ENCODE peak calls at places on chromosome X, in five cellular contexts. S is HCT116, G is K562, W is A549, O is GM12878. Z is an unnamed sample.

GRCh38 chrX:43969504-43970501 is 3.4 kb downstream of the NDP start:
- DNase-seq in S (no peak), G (no peak), W (peak; percentile 2), O (no peak), Z (no peak)

GRCh38 chrX:102651968-102652744 is 873 bp downstream of the GPRASP1 start:
- DNase-seq in S (no peak), G (no peak), W (peak; percentile 30), O (no peak), Z (no peak)

GRCh38 chrX:44898411-44899221 is 25.6 kb downstream of the KDM6A start:
- DNase-seq in S (no peak), G (no peak), W (no peak), O (no peak), Z (no peak)

GRCh38 chrX:52574416-52575275 is 57.8 kb upstream of the XAGE1B start:
- DNase-seq in S (peak; percentile 22), G (peak; percentile 34), W (peak; percentile 76), O (peak; percentile 2), Z (peak; percentile 18)

GRCh38 chrX:46257451-46257879 is 287.8 kb downstream of the ZNF674 start:
- DNase-seq in S (no peak), G (no peak), W (no peak), O (no peak), Z (no peak)

GRCh38 chrX:49309401-49309981 is 6.0 kb downstream of the GAGE10 start:
- DNase-seq in S (no peak), G (no peak), W (no peak), O (no peak), Z (no peak)

GRCh38 chrX:17725176-17725575 is 12.1 kb upstream of the SCML1 start:
- DNase-seq in S (no peak), G (no peak), W (no peak), O (no peak), Z (no peak)

GRCh38 chrX:141733371-141733770 is 34.8 kb upstream of the SPANXD start:
- DNase-seq in S (no peak), G (no peak), W (no peak), O (no peak), Z (no peak)

GRCh38 chrX:132119283-132119682 is 8.5 kb downstream of the FRMD7 start:
- DNase-seq in S (no peak), G (no peak), W (no peak), O (no peak), Z (no peak)

GRCh38 chrX:134570509-134570846 is 87.8 kb downstream of the PLAC1 start:
- DNase-seq in S (no peak), G (no peak), W (no peak), O (no peak), Z (no peak)

GRCh38 chrX:107207089-107207488 is 678 bp downstream of the DNAAF6 start:
- DNase-seq in S (no peak), G (no peak), W (no peak), O (no peak), Z (no peak)

GRCh38 chrX:120732879-120733278 is 103.0 kb upstream of the C1GALT1C1 start:
- DNase-seq in S (no peak), G (no peak), W (no peak), O (no peak), Z (no peak)

GRCh38 chrX:108167211-108167872 is 75.8 kb downstream of the ATG4A start:
- DNase-seq in S (peak; percentile 23), G (no peak), W (peak; percentile 63), O (no peak), Z (no peak)

GRCh38 chrX:11380187-11380586 is 87.0 kb downstream of the AMELX start:
- DNase-seq in S (no peak), G (no peak), W (no peak), O (no peak), Z (no peak)

GRCh38 chrX:153573999-153574398 is 24.9 kb downstream of the CCNQ start:
- DNase-seq in S (no peak), G (peak; percentile 22), W (peak; percentile 27), O (no peak), Z (no peak)
- TF ChIP-seq REST in S (no peak), G (no peak), W (no peak), O (no peak), Z (no peak)

DNA sequence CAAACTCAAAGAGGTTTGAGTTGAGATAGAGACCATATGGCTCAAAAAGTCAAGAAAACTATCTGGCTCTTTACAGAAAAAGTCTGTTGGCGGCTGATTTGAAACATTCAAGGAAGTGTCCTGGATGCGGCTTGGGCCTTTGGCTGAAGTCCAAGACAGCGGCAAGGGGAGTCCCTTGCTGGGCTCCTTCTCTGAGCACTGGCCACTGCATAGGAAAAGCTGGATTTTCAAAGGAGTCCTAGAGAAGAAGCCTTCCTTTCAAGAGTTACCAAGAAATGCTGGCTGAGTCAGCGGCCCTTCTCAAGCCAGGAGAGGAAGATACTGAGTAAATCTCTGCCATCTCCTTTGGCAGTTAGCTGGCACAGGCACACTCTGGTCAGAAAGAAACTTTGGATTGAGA is 12.1 kb downstream of the APLN start:
- DNase-seq in S (no peak), G (no peak), W (no peak), O (no peak), Z (no peak)
- TF ChIP-seq REST in S (no peak), G (no peak), W (no peak), O (no peak), Z (no peak)

DNA sequence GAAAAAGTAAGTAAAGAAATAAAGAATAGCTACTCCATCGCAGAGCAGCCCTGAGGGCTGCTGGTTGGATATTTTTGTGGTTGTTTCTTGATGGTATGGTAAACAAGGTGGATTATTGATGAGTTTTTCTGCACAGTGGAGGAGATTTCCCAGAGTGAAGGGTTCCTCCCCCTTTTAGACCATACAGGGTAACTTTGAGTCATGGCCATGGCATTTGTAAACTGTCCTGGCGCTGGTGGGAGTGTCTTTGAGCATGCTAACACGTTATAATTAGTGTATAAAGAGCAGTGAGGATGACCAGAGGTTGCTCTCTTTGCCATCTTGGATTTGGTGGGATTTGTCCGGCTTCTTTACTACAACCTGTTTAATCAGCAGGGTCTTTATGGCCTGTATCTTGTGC is 128.2 kb downstream of the ASMT start:
- DNase-seq in S (no peak), G (no peak), W (no peak), O (no peak), Z (no peak)
- TF ChIP-seq REST in S (no peak), G (no peak), W (no peak), O (no peak), Z (no peak)

GRCh38 chrX:23764183-23764582 is 18.8 kb upstream of the SAT1 start:
- DNase-seq in S (no peak), G (no peak), W (no peak), O (no peak), Z (no peak)
- TF ChIP-seq REST in S (no peak), G (no peak), W (no peak), O (no peak), Z (no peak)

DNA sequence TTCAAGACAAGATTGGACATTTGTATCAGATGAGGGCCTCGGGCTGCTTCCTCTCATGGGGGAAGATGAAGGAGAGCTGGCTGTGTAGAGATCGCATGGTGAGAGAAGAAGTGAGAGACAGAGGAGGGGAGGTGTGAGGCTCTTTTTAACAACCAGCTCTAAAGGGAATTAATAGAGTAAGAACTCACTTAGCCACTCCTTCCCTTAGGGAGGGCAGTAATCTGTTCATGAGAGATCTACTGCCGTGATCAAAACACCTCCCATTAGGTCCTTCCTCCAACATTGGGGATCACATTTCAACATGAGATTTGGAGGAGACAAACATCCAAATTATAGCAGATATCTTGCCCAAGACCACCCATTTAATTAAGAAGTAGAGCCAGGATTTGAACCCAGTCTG is 97.0 kb downstream of the ARX start:
- DNase-seq in S (no peak), G (no peak), W (no peak), O (no peak), Z (no peak)
- TF ChIP-seq REST in S (no peak), G (no peak), W (no peak), O (no peak), Z (no peak)

GRCh38 chrX:22686138-22686541 is 313.6 kb upstream of the DDX53 start:
- DNase-seq in S (no peak), G (no peak), W (no peak), O (no peak), Z (no peak)

GRCh38 chrX:22689290-22689689 is 310.5 kb upstream of the DDX53 start:
- DNase-seq in S (no peak), G (no peak), W (no peak), O (no peak), Z (no peak)

GRCh38 chrX:22691966-22692565 is 307.7 kb upstream of the DDX53 start:
- DNase-seq in S (no peak), G (no peak), W (no peak), O (no peak), Z (no peak)

GRCh38 chrX:22690116-22690515 is 309.6 kb upstream of the DDX53 start:
- DNase-seq in S (no peak), G (no peak), W (no peak), O (no peak), Z (no peak)
- TF ChIP-seq REST in S (no peak), G (no peak), W (no peak), O (no peak), Z (no peak)

GRCh38 chrX:9677098-9677739 is 88.4 kb downstream of the GPR143 start:
- DNase-seq in S (no peak), G (no peak), W (no peak), O (peak; percentile 89), Z (no peak)
- TF ChIP-seq REST in S (no peak), G (no peak), W (no peak), O (no peak), Z (no peak)

DNA sequence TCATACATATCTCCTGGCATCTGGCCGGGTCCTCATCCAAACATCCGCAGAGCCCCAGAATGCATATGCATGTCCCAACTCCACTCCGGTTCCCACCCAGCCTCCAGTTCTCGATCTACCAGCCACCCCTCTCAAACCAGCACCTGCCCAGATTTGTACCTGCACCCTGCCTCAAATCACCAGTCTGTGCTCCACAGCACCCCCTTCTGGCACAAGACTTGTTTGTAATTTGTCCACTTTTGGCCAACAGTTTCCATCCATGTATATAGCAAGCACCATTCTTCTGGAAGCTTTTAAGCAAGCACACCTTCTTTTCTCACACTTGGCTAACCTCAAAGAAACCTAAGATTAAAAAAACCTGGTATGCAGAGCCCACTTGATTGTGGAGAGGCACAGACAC is 644.1 kb downstream of the MID1IP1 start:
- DNase-seq in S (no peak), G (peak; percentile 16), W (peak; percentile 6), O (no peak), Z (no peak)
- TF ChIP-seq REST in S (no peak), G (no peak), W (no peak), O (no peak), Z (no peak)

DNA sequence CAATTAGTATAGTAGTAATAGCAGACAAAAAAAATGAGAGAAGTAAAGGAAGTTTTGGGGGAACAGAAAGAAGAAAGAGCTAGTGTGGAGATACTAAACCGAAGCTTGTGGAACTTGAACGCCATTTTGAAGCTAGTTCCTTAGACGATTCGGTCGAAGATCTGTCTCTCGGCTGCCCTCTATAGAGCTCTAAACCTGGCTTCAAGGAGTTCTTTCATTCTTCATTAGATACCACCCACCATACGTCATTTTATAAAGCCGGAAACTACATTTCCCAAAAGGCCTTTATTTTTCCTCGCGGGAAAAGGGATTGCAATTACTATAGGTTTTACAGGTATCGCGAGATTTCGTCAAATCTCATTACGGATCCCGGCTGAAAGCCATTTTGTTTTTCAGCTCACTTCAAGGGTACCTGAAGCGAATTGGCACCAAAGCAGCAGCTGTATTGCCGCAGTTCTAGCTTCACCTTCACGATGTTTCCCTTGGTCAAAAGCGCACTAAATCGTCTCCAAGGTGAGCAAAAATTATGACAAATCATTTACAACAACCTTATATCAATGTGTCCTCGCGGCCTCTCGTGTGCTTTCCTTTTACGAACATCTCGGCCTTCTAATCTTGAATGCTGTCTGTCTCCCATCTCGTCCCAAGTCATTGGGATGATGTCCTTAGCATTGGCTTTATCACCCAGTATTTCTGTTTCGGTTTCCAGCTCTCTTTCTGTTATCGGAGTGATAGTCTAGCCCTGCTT is at the start of gene COX7B:
- DNase-seq in S (peak; percentile 94), G (peak; percentile 56), W (peak; percentile 97), O (peak; percentile 92), Z (peak; percentile 89)
- TF ChIP-seq REST in S (no peak), G (no peak), W (peak; percentile 95), O (no peak), Z (no peak)